ENCODE peak calls at places on chromosome 20, in ten cellular contexts. W, Z, G, X, O, S, D, J, E and F are unnamed samples.

GRCh38 chr20:54167909-54168872 is 5.6 kb downstream of the CYP24A1 start:
- DNase-seq in E (no peak), Z (peak), S (no peak), G (no peak), W (no peak), D (no peak), X (no peak), J (peak), O (peak), F (no peak)

GRCh38 chr20:21820045-21820444 is 114.6 kb downstream of the PAX1 start:
- DNase-seq in G (no peak), O (no peak), X (no peak), W (no peak), Z (no peak), D (no peak), S (no peak), J (no peak), E (no peak), F (no peak)

GRCh38 chr20:42795399-42795798 is 394.3 kb downstream of the PTPRT start:
- DNase-seq in Z (no peak), J (no peak), W (no peak), D (no peak), G (no peak), O (no peak), X (no peak), E (no peak), S (no peak), F (no peak)

GRCh38 chr20:32006841-32007786 is 3.1 kb upstream of the CCM2L start:
- DNase-seq in W (no peak), D (no peak), E (no peak), S (peak), Z (no peak), O (no peak), X (no peak), J (no peak), G (no peak), F (no peak)

GRCh38 chr20:16821211-16822089 is 73.3 kb downstream of the OTOR start:
- DNase-seq in O (peak), S (peak), X (no peak), G (no peak), W (no peak), E (no peak), J (peak), D (no peak), Z (peak), F (no peak)

GRCh38 chr20:52975024-52975732 is 3.0 kb downstream of the TSHZ2 start:
- DNase-seq in J (no peak), E (no peak), Z (no peak), O (no peak), X (no peak), D (no peak), S (no peak), G (no peak), W (no peak), F (no peak)

GRCh38 chr20:31867011-31867410 is 3.3 kb downstream of the DUSP15 start:
- DNase-seq in G (no peak), D (no peak), X (no peak), W (no peak), E (no peak), S (no peak), Z (no peak), O (no peak), J (no peak), F (no peak)

GRCh38 chr20:61518424-61518951 is 266.4 kb downstream of the CDH4 start:
- DNase-seq in W (no peak), O (no peak), X (no peak), J (no peak), E (no peak), D (no peak), G (no peak), Z (no peak), S (no peak), F (no peak)

GRCh38 chr20:58942549-58942948 is 38.5 kb upstream of the NELFCD start:
- DNase-seq in D (no peak), Z (peak), J (no peak), O (no peak), W (no peak), E (no peak), S (no peak), X (no peak), G (no peak), F (no peak)

GRCh38 chr20:53656653-53657288 is 63.1 kb upstream of the ZNF217 start:
- DNase-seq in Z (peak), G (no peak), J (no peak), D (no peak), X (no peak), S (no peak), W (no peak), E (no peak), O (no peak), F (no peak)

GRCh38 chr20:24966317-24967012 is 17.4 kb downstream of the CST7 start:
- DNase-seq in G (no peak), D (no peak), W (no peak), J (no peak), Z (no peak), X (peak), S (no peak), E (no peak), O (no peak), F (no peak)

GRCh38 chr20:45576995-45577394 is 2.1 kb downstream of the WFDC8 start:
- DNase-seq in Z (no peak), X (no peak), W (no peak), J (no peak), O (no peak), G (no peak), D (no peak), E (no peak), S (no peak), F (no peak)

GRCh38 chr20:54364365-54364764 is 111.0 kb upstream of the DOK5 start:
- DNase-seq in D (no peak), G (no peak), O (no peak), X (no peak), W (no peak), S (no peak), E (no peak), J (no peak), Z (no peak), F (no peak)

GRCh38 chr20:46070215-46070910 is 19.4 kb downstream of the NCOA5 start:
- DNase-seq in D (no peak), S (no peak), E (no peak), X (no peak), J (no peak), W (no peak), G (no peak), Z (peak), O (no peak), F (no peak)

GRCh38 chr20:23002276-23002675 is 32.8 kb upstream of the SSTR4 start:
- DNase-seq in O (no peak), D (no peak), S (no peak), J (no peak), W (no peak), Z (no peak), G (no peak), X (no peak), E (no peak), F (no peak)

GRCh38 chr20:62540504-62540903 is 64.7 kb upstream of the GATA5 start:
- DNase-seq in D (no peak), J (no peak), S (no peak), Z (no peak), O (no peak), X (no peak), G (no peak), E (no peak), W (no peak), F (no peak)
- TF ChIP-seq CTCF in D (no peak), J (no peak), S (peak), Z (no peak), O (no peak), X (no peak), G (no peak), E (no peak), W (no peak), F (no peak)

GRCh38 chr20:19210426-19211155 is 1.9 kb upstream of the SLC24A3 start:
- DNase-seq in X (peak), D (no peak), G (no peak), S (no peak), W (no peak), J (no peak), Z (no peak), O (no peak), E (no peak), F (no peak)
- H3K27ac ChIP-seq in X (peak), D (peak), G (no peak), S (no peak), W (no peak), J (no peak), Z (no peak), O (no peak), E (peak), F (no peak)

DNA sequence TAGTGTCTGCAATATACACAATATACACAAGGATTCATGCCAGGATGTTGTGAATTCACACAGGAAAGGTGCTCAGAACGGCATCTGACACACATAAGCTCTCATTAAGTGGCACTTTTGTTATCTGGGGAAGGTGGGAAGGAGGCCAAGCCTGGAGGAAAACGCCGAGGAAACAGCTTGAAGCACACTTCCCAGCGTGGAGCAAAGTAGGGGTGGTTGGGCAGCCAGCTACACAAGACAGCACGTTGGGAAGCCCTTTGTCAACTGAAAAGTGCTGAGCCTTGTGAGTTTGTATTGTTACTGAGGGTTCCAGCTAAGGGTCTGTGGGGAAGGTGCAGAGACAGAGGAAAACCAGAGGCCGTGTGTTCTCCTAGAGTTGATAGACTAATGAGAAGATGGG is 181.0 kb downstream of the ZMYND8 start:
- DNase-seq in J (no peak), W (no peak), S (no peak), G (no peak), D (no peak), O (no peak), Z (no peak), X (no peak), E (no peak), F (no peak)
- TF ChIP-seq CTCF in J (no peak), W (no peak), S (no peak), G (no peak), D (no peak), O (no peak), Z (no peak), X (no peak), E (no peak), F (no peak)

GRCh38 chr20:44460795-44461141 is 14.9 kb upstream of the TTPAL start:
- DNase-seq in W (no peak), E (no peak), D (no peak), G (no peak), X (no peak), Z (peak), O (peak), S (no peak), J (peak), F (no peak)
- H3K27ac ChIP-seq in W (no peak), E (no peak), D (no peak), G (no peak), X (no peak), Z (no peak), O (no peak), S (no peak), J (peak), F (no peak)

GRCh38 chr20:62875419-62876355 is 14.1 kb upstream of the TCFL5 start:
- DNase-seq in E (peak), O (peak), S (peak), J (peak), D (peak), X (peak), G (no peak), Z (peak), W (peak), F (peak)
- TF ChIP-seq CTCF in E (peak), O (peak), S (peak), J (peak), D (peak), X (peak), G (no peak), Z (peak), W (peak), F (peak)

GRCh38 chr20:51378171-51378928 is 164.2 kb downstream of the NFATC2 start:
- DNase-seq in S (no peak), W (no peak), G (no peak), E (no peak), X (peak), Z (no peak), J (peak), D (peak), O (no peak), F (no peak)
- H3K27ac ChIP-seq in S (no peak), W (no peak), G (no peak), E (no peak), X (no peak), Z (no peak), J (no peak), D (no peak), O (no peak), F (no peak)

DNA sequence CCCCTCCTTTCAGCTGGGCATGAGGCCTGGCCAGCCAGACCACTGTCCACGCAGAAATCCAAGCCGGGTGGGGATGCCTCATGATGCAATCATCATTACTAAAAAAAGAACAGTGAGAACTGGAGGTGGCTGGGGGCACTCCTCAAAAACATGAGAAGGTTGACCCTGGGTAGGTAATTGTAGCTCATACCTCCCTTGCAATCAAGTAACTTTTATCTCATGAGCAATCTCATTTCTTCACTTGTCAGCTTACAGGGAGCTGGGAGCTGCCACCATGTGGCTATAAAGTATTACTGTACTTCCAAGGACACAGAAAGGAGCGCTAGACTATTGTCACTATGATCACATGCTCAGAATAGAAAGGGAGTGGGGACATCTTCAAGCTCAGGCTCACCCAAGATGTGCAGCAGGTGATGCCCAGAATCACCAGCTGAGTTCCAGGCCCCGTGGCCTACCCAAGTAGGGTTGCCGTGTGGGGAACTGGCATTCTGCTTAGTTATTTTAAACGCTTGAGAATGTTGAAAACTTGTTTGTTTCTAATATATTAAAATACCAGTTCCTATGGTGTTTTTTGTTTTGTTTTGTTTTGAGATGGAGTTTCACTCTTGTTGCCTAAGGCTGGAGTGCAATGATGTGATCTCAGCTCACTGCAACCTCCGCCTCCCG is 3.0 kb upstream of the CDH26 start:
- DNase-seq in O (peak), G (no peak), Z (peak), W (no peak), J (peak), E (no peak), D (no peak), S (peak), X (no peak), F (no peak)
- TF ChIP-seq CTCF in O (peak), G (no peak), Z (peak), W (peak), J (peak), E (no peak), D (no peak), S (peak), X (no peak), F (peak)

DNA sequence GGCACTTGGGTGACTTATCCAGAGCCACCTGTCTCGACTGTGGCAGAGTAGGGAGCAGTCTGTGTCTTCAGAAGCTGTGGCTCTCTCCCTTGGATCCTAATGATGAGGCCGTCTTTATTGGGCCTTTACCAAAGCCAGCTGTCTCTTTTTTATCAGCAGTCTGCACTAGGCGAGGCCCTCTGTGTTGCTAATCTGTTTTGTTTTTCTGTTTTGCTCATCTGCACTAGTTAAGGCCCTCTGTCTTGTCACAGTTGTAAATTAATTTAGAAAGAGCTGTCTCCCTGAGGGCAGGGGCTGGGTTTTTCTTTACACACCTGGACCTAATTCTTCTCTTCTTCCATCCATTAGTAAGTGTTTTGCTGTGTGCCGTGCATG is 45.0 kb downstream of the CDS2 start:
- DNase-seq in S (no peak), E (no peak), D (no peak), Z (no peak), X (no peak), J (no peak), W (no peak), O (no peak), G (no peak), F (no peak)
- H3K27ac ChIP-seq in S (no peak), E (no peak), D (peak), Z (no peak), X (peak), J (no peak), W (peak), O (no peak), G (no peak), F (peak)

GRCh38 chr20:2602046-2602735 is 50.2 kb upstream of the NOP56 start:
- DNase-seq in O (peak), D (no peak), Z (no peak), J (no peak), E (no peak), G (no peak), S (no peak), W (no peak), X (no peak), F (no peak)

GRCh38 chr20:2595076-2595475 is 57.4 kb upstream of the NOP56 start:
- DNase-seq in Z (no peak), D (no peak), J (no peak), O (no peak), W (no peak), S (no peak), X (no peak), E (no peak), G (no peak), F (no peak)

GRCh38 chr20:2602746-2603145 is 49.7 kb upstream of the NOP56 start:
- DNase-seq in S (no peak), G (no peak), X (no peak), Z (no peak), D (no peak), E (no peak), W (no peak), O (peak), J (peak), F (no peak)

GRCh38 chr20:2596673-2597279 is 55.7 kb upstream of the NOP56 start:
- DNase-seq in S (no peak), E (no peak), W (no peak), G (no peak), D (no peak), O (no peak), Z (no peak), X (no peak), J (no peak), F (no peak)

GRCh38 chr20:2599265-2600060 is 53.0 kb upstream of the NOP56 start:
- DNase-seq in S (no peak), O (no peak), G (no peak), J (no peak), E (no peak), Z (no peak), W (no peak), X (no peak), D (no peak), F (no peak)
- TF ChIP-seq CTCF in S (no peak), O (no peak), G (no peak), J (no peak), E (no peak), Z (no peak), W (no peak), X (no peak), D (no peak), F (no peak)

GRCh38 chr20:47252879-47253307 is 103.6 kb downstream of the ZMYND8 start:
- DNase-seq in D (no peak), Z (no peak), J (no peak), X (no peak), O (no peak), S (no peak), W (no peak), E (no peak), G (no peak), F (no peak)

GRCh38 chr20:47256665-47257236 is 99.7 kb downstream of the ZMYND8 start:
- DNase-seq in Z (peak), E (no peak), J (no peak), W (no peak), G (no peak), S (no peak), O (no peak), X (no peak), D (no peak), F (no peak)

GRCh38 chr20:47257256-47257655 is 99.2 kb downstream of the ZMYND8 start:
- DNase-seq in J (no peak), W (no peak), S (no peak), Z (no peak), G (no peak), E (no peak), X (no peak), O (no peak), D (no peak), F (no peak)

GRCh38 chr20:47251154-47252020 is 105.1 kb downstream of the ZMYND8 start:
- DNase-seq in E (no peak), W (no peak), S (no peak), D (no peak), X (no peak), O (no peak), Z (no peak), G (no peak), J (no peak), F (no peak)

GRCh38 chr20:47253860-47254259 is 102.6 kb downstream of the ZMYND8 start:
- DNase-seq in G (no peak), E (no peak), D (no peak), O (no peak), J (no peak), Z (no peak), S (no peak), W (no peak), X (no peak), F (no peak)
- H3K27ac ChIP-seq in G (no peak), E (no peak), D (peak), O (no peak), J (no peak), Z (no peak), S (no peak), W (peak), X (no peak), F (peak)